ENCODE peak calls at places on chromosome 9, in ten cellular contexts. R is Calu3; E is endodermal cell; W is IMR-90; I is GM20000; F is CD4-positive, alpha-beta T cell; T is ascending aorta; H is H9; N is GM13977; Q is GM13976. X is an unnamed sample.

GRCh38 chr9:86529496-86530275 is 175.5 kb upstream of the TUT7 start:
- DNase-seq in R (no peak), E (no peak), W (no peak), I (no peak), F (no peak), T (no peak), H (no peak), N (no peak), Q (no peak), X (no peak)

GRCh38 chr9:110255064-110255416 is 1.3 kb downstream of the TXN start:
- DNase-seq in R (no peak), E (peak), W (no peak), I (no peak), F (no peak), T (no peak), H (peak), N (no peak), Q (no peak), X (peak)

GRCh38 chr9:91138760-91139159 is 223.0 kb downstream of the AUH start:
- DNase-seq in R (peak), E (no peak), W (peak), I (no peak), F (no peak), T (no peak), H (no peak), N (no peak), Q (no peak), X (no peak)

GRCh38 chr9:22107202-22107601 is 98.1 kb upstream of the CDKN2B start:
- DNase-seq in R (peak), E (no peak), W (peak), I (no peak), F (no peak), T (no peak), H (no peak), N (no peak), Q (no peak), X (no peak)

GRCh38 chr9:573551-574410 is 267.7 kb upstream of the DMRT1 start:
- DNase-seq in R (no peak), E (peak), W (no peak), I (no peak), F (no peak), T (no peak), H (peak), N (no peak), Q (no peak), X (no peak)

GRCh38 chr9:105458404-105458803 is 10.6 kb downstream of the FSD1L start:
- DNase-seq in R (no peak), E (peak), W (no peak), I (no peak), F (no peak), T (no peak), H (peak), N (no peak), Q (no peak), X (no peak)

GRCh38 chr9:27483576-27483975 is 40.5 kb upstream of the IFNK start:
- DNase-seq in R (no peak), E (no peak), W (no peak), I (no peak), F (no peak), T (no peak), H (no peak), N (no peak), Q (no peak), X (no peak)

GRCh38 chr9:72583370-72583769 is 62.0 kb downstream of the TMC1 start:
- DNase-seq in R (no peak), E (no peak), W (no peak), I (no peak), F (no peak), T (no peak), H (no peak), N (no peak), Q (no peak), X (no peak)

GRCh38 chr9:83935276-83935890 is 14.2 kb upstream of the KIF27 start:
- DNase-seq in R (peak), E (no peak), W (peak), I (no peak), F (no peak), T (no peak), H (no peak), N (no peak), Q (no peak), X (no peak)

GRCh38 chr9:33044677-33045282 is 19.7 kb downstream of the DNAJA1 start:
- DNase-seq in R (peak), E (peak), W (no peak), I (no peak), F (no peak), T (no peak), H (peak), N (no peak), Q (no peak), X (peak)

GRCh38 chr9:77614671-77615070 is 33.5 kb downstream of the GNA14 start:
- DNase-seq in R (no peak), E (no peak), W (no peak), I (no peak), F (no peak), T (no peak), H (no peak), N (no peak), Q (no peak), X (no peak)

GRCh38 chr9:10265102-10265708 is 347.6 kb downstream of the PTPRD start:
- DNase-seq in R (no peak), E (no peak), W (peak), I (no peak), F (no peak), T (no peak), H (no peak), N (no peak), Q (no peak), X (no peak)

GRCh38 chr9:129482521-129483466 is 138.1 kb downstream of the C9orf50 start:
- DNase-seq in R (peak), E (peak), W (peak), I (no peak), F (peak), T (no peak), H (no peak), N (peak), Q (peak), X (peak)
- TF ChIP-seq CTCF in R (no peak), E (no peak), W (peak), I (no peak), F (no peak), T (no peak), H (no peak), N (peak), Q (no peak), X (no peak)

DNA sequence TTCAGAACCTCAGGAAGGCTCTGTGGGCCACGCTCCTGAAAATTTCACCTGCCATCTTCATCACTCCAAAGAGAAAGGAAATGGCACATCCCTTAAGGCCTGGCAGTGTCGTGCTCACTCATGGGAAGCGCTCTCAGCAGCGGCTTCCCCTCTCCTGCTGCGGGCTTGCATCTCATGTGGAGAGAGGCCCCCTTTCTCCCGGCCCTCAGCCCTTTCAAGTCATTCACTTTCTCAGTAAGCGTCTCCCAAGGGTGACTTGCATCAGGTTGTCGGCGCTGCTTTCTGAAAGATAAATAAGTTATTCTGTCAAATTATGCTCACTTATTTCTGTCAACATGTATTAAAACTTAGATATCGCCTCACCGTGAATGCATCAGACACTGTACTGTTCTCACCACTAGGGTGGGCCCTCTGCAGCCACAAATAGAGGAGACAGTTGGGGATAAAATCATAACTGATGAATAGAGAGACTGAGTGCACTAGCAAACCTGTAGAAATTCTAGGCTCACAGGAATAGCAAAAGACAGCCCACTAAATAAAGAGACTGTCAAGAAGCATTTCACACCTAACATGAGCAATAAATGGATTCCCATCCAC is 174.6 kb downstream of the RFK start:
- DNase-seq in R (no peak), E (peak), W (peak), I (no peak), F (no peak), T (no peak), H (peak), N (no peak), Q (no peak), X (no peak)
- TF ChIP-seq CTCF in R (no peak), E (peak), W (peak), I (no peak), F (no peak), T (no peak), H (peak), N (peak), Q (no peak), X (peak)

DNA sequence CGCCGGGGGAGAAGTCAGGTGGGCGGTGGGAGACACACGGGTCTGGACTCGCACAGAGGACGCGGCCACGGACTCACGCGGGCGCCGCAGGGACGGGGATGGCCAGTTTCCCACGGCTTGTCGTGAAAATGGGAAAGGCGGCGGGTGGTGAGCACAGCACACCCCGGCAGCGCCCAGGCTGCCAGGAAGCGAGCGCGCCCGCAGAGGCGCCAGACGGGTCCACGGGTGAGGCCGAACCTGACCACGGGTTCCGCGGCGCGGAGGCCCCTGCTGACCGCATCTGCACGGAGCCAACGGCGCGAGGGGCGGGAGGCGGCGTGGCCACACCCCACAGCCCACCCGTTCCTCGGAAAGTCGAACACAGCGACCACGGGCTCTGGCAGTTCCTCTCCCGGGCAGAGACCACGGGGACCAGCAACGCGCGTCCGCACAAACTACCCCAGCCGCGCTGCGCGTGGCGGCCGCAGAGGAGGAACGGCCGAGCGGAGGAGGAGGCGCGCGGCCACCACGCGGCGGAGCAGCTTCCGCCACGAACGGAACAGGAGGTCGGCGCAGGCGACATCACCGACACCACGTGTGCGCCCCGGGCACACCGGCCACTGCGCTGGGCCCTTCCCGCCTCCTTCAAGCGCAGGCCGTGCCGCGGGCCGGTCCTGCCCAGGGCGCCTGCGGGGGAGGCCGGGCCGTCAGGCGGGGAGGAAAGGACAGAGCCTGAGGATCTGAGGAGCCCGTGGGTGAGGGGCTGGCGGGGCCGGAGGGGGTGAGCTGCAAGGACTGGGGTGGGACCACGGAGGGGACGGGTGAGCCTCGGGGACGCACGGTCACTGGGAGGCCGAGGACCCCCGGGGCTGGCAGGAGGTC is 5.6 kb downstream of the EXD3 start:
- DNase-seq in R (no peak), E (no peak), W (no peak), I (peak), F (no peak), T (no peak), H (peak), N (no peak), Q (no peak), X (no peak)
- TF ChIP-seq CTCF in R (no peak), E (no peak), W (no peak), I (no peak), F (no peak), T (no peak), H (no peak), N (no peak), Q (no peak), X (no peak)

GRCh38 chr9:75333624-75334023 is 245.3 kb downstream of the OSTF1 start:
- DNase-seq in R (no peak), E (no peak), W (no peak), I (no peak), F (no peak), T (no peak), H (no peak), N (no peak), Q (no peak), X (no peak)
- TF ChIP-seq CTCF in R (no peak), E (peak), W (no peak), I (no peak), F (no peak), T (peak), H (peak), N (no peak), Q (no peak), X (no peak)

GRCh38 chr9:36971935-36972488 is 62.1 kb downstream of the PAX5 start:
- DNase-seq in R (no peak), E (peak), W (no peak), I (no peak), F (no peak), T (no peak), H (no peak), N (no peak), Q (no peak), X (no peak)

GRCh38 chr9:36967997-36968396 is 66.1 kb downstream of the PAX5 start:
- DNase-seq in R (no peak), E (peak), W (no peak), I (no peak), F (no peak), T (no peak), H (no peak), N (no peak), Q (no peak), X (no peak)

GRCh38 chr9:36968574-36969215 is 65.4 kb downstream of the PAX5 start:
- DNase-seq in R (no peak), E (peak), W (no peak), I (no peak), F (no peak), T (no peak), H (no peak), N (no peak), Q (no peak), X (no peak)

GRCh38 chr9:36970007-36970888 is 63.8 kb downstream of the PAX5 start:
- DNase-seq in R (no peak), E (peak), W (no peak), I (no peak), F (no peak), T (no peak), H (no peak), N (no peak), Q (no peak), X (no peak)

GRCh38 chr9:36969216-36969771 is 64.8 kb downstream of the PAX5 start:
- DNase-seq in R (no peak), E (peak), W (no peak), I (no peak), F (no peak), T (no peak), H (peak), N (no peak), Q (no peak), X (no peak)
- TF ChIP-seq CTCF in R (no peak), E (peak), W (no peak), I (no peak), F (no peak), T (no peak), H (peak), N (peak), Q (no peak), X (no peak)

GRCh38 chr9:134662143-134662876 is 20.7 kb downstream of the COL5A1 start:
- DNase-seq in R (no peak), E (no peak), W (peak), I (no peak), F (no peak), T (no peak), H (no peak), N (no peak), Q (no peak), X (no peak)

GRCh38 chr9:134661791-134662142 is 20.2 kb downstream of the COL5A1 start:
- DNase-seq in R (no peak), E (no peak), W (peak), I (no peak), F (no peak), T (no peak), H (no peak), N (no peak), Q (no peak), X (no peak)

GRCh38 chr9:134664446-134664845 is 22.8 kb downstream of the COL5A1 start:
- DNase-seq in R (no peak), E (no peak), W (no peak), I (no peak), F (no peak), T (no peak), H (no peak), N (no peak), Q (no peak), X (no peak)

GRCh38 chr9:134663084-134663483 is 21.5 kb downstream of the COL5A1 start:
- DNase-seq in R (no peak), E (no peak), W (no peak), I (no peak), F (no peak), T (no peak), H (no peak), N (no peak), Q (no peak), X (no peak)

GRCh38 chr9:134663753-134664415 is 22.3 kb downstream of the COL5A1 start:
- DNase-seq in R (no peak), E (no peak), W (no peak), I (no peak), F (no peak), T (no peak), H (no peak), N (no peak), Q (no peak), X (no peak)
- TF ChIP-seq CTCF in R (no peak), E (peak), W (peak), I (peak), F (no peak), T (no peak), H (peak), N (no peak), Q (no peak), X (no peak)

DNA sequence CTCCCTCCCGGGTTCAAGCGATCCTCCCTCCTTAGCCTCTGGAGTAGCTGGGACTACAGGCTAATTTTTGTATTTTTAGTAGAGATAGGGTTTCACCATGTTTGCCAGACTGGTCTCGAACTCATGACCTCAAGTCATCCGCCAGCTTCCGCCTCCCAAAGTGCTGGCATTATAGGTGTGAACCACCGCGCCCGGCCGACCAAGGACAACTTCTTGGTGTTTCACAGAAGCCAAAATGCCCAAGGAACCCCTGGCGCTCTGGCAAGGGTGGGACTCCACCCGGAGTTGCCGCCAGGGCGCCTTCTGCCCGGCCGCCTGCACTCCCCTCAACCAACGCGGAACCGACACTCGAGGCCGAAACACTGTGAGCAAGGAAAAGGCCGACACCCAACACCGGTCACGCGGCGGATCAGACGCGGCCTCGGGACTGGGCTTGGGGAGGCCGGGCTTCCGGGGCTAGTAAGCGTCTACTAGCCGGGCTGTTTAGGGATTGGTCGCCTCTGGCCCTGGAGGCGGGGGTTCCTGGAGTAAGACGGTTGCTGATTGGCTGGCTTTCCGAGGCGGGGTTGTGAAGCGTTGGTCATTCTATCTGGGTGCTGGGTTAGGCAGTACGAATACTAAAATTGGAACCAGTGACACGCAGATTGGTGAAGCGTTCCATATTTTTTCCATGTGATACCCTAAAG is 7.7 kb upstream of the CFAP157 start:
- DNase-seq in R (peak), E (peak), W (peak), I (peak), F (peak), T (peak), H (peak), N (peak), Q (peak), X (peak)
- TF ChIP-seq CTCF in R (no peak), E (peak), W (no peak), I (no peak), F (no peak), T (peak), H (peak), N (no peak), Q (no peak), X (peak)

GRCh38 chr9:135673941-135674340 is 10.8 kb downstream of the LCN9 start:
- DNase-seq in R (no peak), E (no peak), W (no peak), I (no peak), F (no peak), T (no peak), H (no peak), N (no peak), Q (no peak), X (no peak)

GRCh38 chr9:135674977-135675376 is 11.9 kb downstream of the LCN9 start:
- DNase-seq in R (no peak), E (no peak), W (no peak), I (no peak), F (no peak), T (no peak), H (no peak), N (no peak), Q (no peak), X (no peak)

GRCh38 chr9:135670721-135671590 is 7.8 kb downstream of the LCN9 start:
- DNase-seq in R (no peak), E (no peak), W (no peak), I (no peak), F (no peak), T (no peak), H (no peak), N (no peak), Q (no peak), X (no peak)

GRCh38 chr9:135669616-135670285 is 6.6 kb downstream of the LCN9 start:
- DNase-seq in R (no peak), E (no peak), W (no peak), I (peak), F (no peak), T (no peak), H (no peak), N (no peak), Q (no peak), X (no peak)

GRCh38 chr9:135671591-135672041 is 8.5 kb downstream of the LCN9 start:
- DNase-seq in R (no peak), E (peak), W (no peak), I (no peak), F (no peak), T (no peak), H (peak), N (no peak), Q (no peak), X (no peak)
- TF ChIP-seq CTCF in R (no peak), E (peak), W (no peak), I (no peak), F (no peak), T (no peak), H (peak), N (no peak), Q (no peak), X (no peak)

GRCh38 chr9:16431666-16432065 is 438.8 kb downstream of the BNC2 start:
- DNase-seq in R (no peak), E (no peak), W (no peak), I (no peak), F (no peak), T (no peak), H (no peak), N (no peak), Q (no peak), X (no peak)

GRCh38 chr9:16429671-16430070 is 440.8 kb downstream of the BNC2 start:
- DNase-seq in R (no peak), E (peak), W (no peak), I (no peak), F (no peak), T (no peak), H (no peak), N (no peak), Q (no peak), X (no peak)

GRCh38 chr9:16436545-16436944 is 433.9 kb downstream of the BNC2 start:
- DNase-seq in R (no peak), E (no peak), W (no peak), I (no peak), F (no peak), T (no peak), H (no peak), N (no peak), Q (no peak), X (no peak)

GRCh38 chr9:16434522-16434921 is 435.9 kb downstream of the BNC2 start:
- DNase-seq in R (no peak), E (no peak), W (peak), I (no peak), F (no peak), T (no peak), H (no peak), N (no peak), Q (no peak), X (no peak)
- TF ChIP-seq CTCF in R (no peak), E (no peak), W (no peak), I (no peak), F (no peak), T (no peak), H (no peak), N (no peak), Q (no peak), X (no peak)

GRCh38 chr9:137213160-137214060 is 7.9 kb downstream of the NDOR1 start:
- DNase-seq in R (no peak), E (no peak), W (no peak), I (no peak), F (no peak), T (no peak), H (no peak), N (no peak), Q (no peak), X (no peak)
- TF ChIP-seq CTCF in R (no peak), E (peak), W (peak), I (no peak), F (no peak), T (no peak), H (peak), N (peak), Q (no peak), X (no peak)